ENCODE peak calls at places on chromosomes 5 and 9, in ten cellular contexts. W is lower lobe of right lung; H is aorta; N is Ammon's horn; T is RWPE1; M is naive thymus-derived CD8-positive, alpha-beta T cell; U is WTC11; Z is T-helper 2 cell treated with Interferon-gamma antibody and Interleukin-4, amounts not matched to agents 5 μg/mL and 100 μg/mL, for 36 hours; D is AG10803; J is fibroblast of lung. Y is an unnamed sample.

GRCh38 chr5:51810592-51810991 is 427.3 kb downstream of the ISL1 start:
- DNase-seq in W (no peak), H (no peak), N (no peak), T (peak), M (no peak), U (no peak), Z (no peak), D (no peak), J (no peak), Y (no peak)

GRCh38 chr5:127887282-127887681 is 184.1 kb downstream of the CCDC192 start:
- DNase-seq in W (no peak), H (no peak), N (no peak), T (peak), M (no peak), U (no peak), Z (no peak), D (no peak), J (no peak), Y (no peak)

GRCh38 chr9:79629721-79630120 is 58.0 kb downstream of the TLE4 start:
- DNase-seq in W (no peak), H (no peak), N (no peak), T (no peak), M (no peak), U (no peak), Z (no peak), D (no peak), J (no peak), Y (no peak)

GRCh38 chr5:66553368-66553912 is 42.8 kb upstream of the MAST4 start:
- DNase-seq in W (no peak), H (no peak), N (no peak), T (no peak), M (no peak), U (no peak), Z (no peak), D (no peak), J (no peak), Y (no peak)

GRCh38 chr5:130871346-130872086 is 293.5 kb downstream of the HINT1 start:
- DNase-seq in W (no peak), H (no peak), N (no peak), T (peak), M (peak), U (peak), Z (no peak), D (peak), J (peak), Y (peak)

GRCh38 chr5:157025093-157025698 is 33.7 kb downstream of the HAVCR1 start:
- DNase-seq in W (no peak), H (no peak), N (no peak), T (no peak), M (peak), U (no peak), Z (peak), D (no peak), J (no peak), Y (no peak)

GRCh38 chr9:14400658-14400995 is 86.7 kb upstream of the NFIB start:
- DNase-seq in W (no peak), H (no peak), N (peak), T (peak), M (no peak), U (peak), Z (no peak), D (peak), J (peak), Y (peak)

GRCh38 chr9:21432640-21433425 is 7.4 kb upstream of the IFNA1 start:
- DNase-seq in W (no peak), H (no peak), N (no peak), T (no peak), M (no peak), U (no peak), Z (no peak), D (no peak), J (no peak), Y (no peak)

GRCh38 chr5:65050826-65051498 is 282.2 kb downstream of the CWC27 start:
- DNase-seq in W (no peak), H (no peak), N (no peak), T (no peak), M (no peak), U (no peak), Z (no peak), D (peak), J (no peak), Y (no peak)

GRCh38 chr5:139746691-139747582 is 48.7 kb upstream of the PSD2 start:
- DNase-seq in W (no peak), H (peak), N (peak), T (no peak), M (peak), U (peak), Z (peak), D (no peak), J (no peak), Y (peak)

GRCh38 chr9:81804306-81804705 is 115.0 kb upstream of the TLE1 start:
- DNase-seq in W (no peak), H (no peak), N (no peak), T (no peak), M (no peak), U (no peak), Z (no peak), D (peak), J (no peak), Y (no peak)

GRCh38 chr9:29214162-29214520 is 1640.9 kb upstream of the C9orf72 start:
- DNase-seq in W (no peak), H (peak), N (peak), T (peak), M (no peak), U (peak), Z (no peak), D (no peak), J (no peak), Y (peak)

GRCh38 chr5:177306674-177307543 is 3.3 kb downstream of the PRELID1 start:
- DNase-seq in W (no peak), H (peak), N (no peak), T (no peak), M (no peak), U (no peak), Z (no peak), D (no peak), J (peak), Y (peak)

GRCh38 chr5:150318613-150319483 is 16.1 kb upstream of the ARSI start:
- DNase-seq in W (no peak), H (no peak), N (no peak), T (peak), M (no peak), U (no peak), Z (no peak), D (no peak), J (no peak), Y (no peak)

GRCh38 chr5:54611290-54611951 is 93.9 kb downstream of the SNX18 start:
- DNase-seq in W (no peak), H (no peak), N (no peak), T (no peak), M (no peak), U (no peak), Z (no peak), D (peak), J (no peak), Y (no peak)

GRCh38 chr9:128986671-128987070 is 39.2 kb downstream of the NUP188 start:
- DNase-seq in W (no peak), H (no peak), N (no peak), T (no peak), M (no peak), U (no peak), Z (no peak), D (no peak), J (no peak), Y (no peak)

GRCh38 chr5:28703651-28704260 is 1665.4 kb upstream of the CDH9 start:
- DNase-seq in W (no peak), H (no peak), N (no peak), T (no peak), M (no peak), U (no peak), Z (no peak), D (no peak), J (no peak), Y (no peak)

GRCh38 chr5:3701694-3702093 is 106.1 kb downstream of the IRX1 start:
- DNase-seq in W (no peak), H (no peak), N (no peak), T (no peak), M (no peak), U (no peak), Z (no peak), D (no peak), J (no peak), Y (no peak)

GRCh38 chr5:178385472-178385853 is 152.9 kb upstream of the PHYKPL start:
- DNase-seq in W (peak), H (peak), N (no peak), T (peak), M (no peak), U (peak), Z (no peak), D (peak), J (no peak), Y (peak)

GRCh38 chr5:88109806-88110205 is 158.8 kb downstream of the TMEM161B start:
- DNase-seq in W (no peak), H (no peak), N (no peak), T (no peak), M (no peak), U (no peak), Z (no peak), D (no peak), J (no peak), Y (no peak)

GRCh38 chr5:2805080-2805479 is 53.6 kb upstream of the IRX2 start:
- DNase-seq in W (peak), H (no peak), N (no peak), T (no peak), M (no peak), U (peak), Z (no peak), D (no peak), J (no peak), Y (peak)

GRCh38 chr9:107751522-107752235 is 262.1 kb upstream of the KLF4 start:
- DNase-seq in W (no peak), H (no peak), N (no peak), T (no peak), M (no peak), U (no peak), Z (no peak), D (peak), J (peak), Y (no peak)

GRCh38 chr9:4301971-4302427 is 2.1 kb upstream of the GLIS3 start:
- DNase-seq in W (no peak), H (peak), N (peak), T (peak), M (no peak), U (no peak), Z (peak), D (peak), J (peak), Y (no peak)

GRCh38 chr5:124451721-124452383 is 294.6 kb downstream of the ZNF608 start:
- DNase-seq in W (no peak), H (no peak), N (peak), T (no peak), M (no peak), U (no peak), Z (no peak), D (no peak), J (no peak), Y (no peak)